ENCODE peak calls at places on chromosome 3, in four cellular contexts. J is adrenal gland, I is fibroblast of lung, O is psoas muscle. A is an unnamed sample.

GRCh38 chr3:139537795-139538538 is 1.6 kb downstream of the RBP1 start:
- DNase-seq in J (no peak), I (no peak), O (no peak), A (no peak)

GRCh38 chr3:192566706-192567290 is 160.5 kb downstream of the FGF12 start:
- DNase-seq in J (peak), I (peak), O (peak), A (peak)

GRCh38 chr3:113405180-113405579 is 36.1 kb downstream of the CFAP44 start:
- DNase-seq in J (no peak), I (peak), O (no peak), A (no peak)

GRCh38 chr3:25448750-25449684 is 21.0 kb downstream of the RARB start:
- DNase-seq in J (peak), I (peak), O (peak), A (no peak)

GRCh38 chr3:127484601-127485388 is 105.7 kb downstream of the TPRA1 start:
- DNase-seq in J (no peak), I (peak), O (no peak), A (no peak)

GRCh38 chr3:170726976-170727661 is 141.2 kb upstream of the SLC7A14 start:
- DNase-seq in J (peak), I (peak), O (no peak), A (no peak)

GRCh38 chr3:14277557-14277956 is 98.9 kb downstream of the LSM3 start:
- DNase-seq in J (no peak), I (no peak), O (no peak), A (no peak)

GRCh38 chr3:50268703-50269451 is at the start of gene SEMA3B:
- DNase-seq in J (peak), I (peak), O (peak), A (no peak)

GRCh38 chr3:147393261-147393964 is 12.9 kb downstream of the ZIC4 start:
- DNase-seq in J (no peak), I (no peak), O (peak), A (no peak)

GRCh38 chr3:194640829-194641228 is 7.6 kb upstream of the TMEM44 start:
- DNase-seq in J (no peak), I (peak), O (no peak), A (peak)

GRCh38 chr3:10950476-10951294 is 41.9 kb upstream of the SLC6A1 start:
- DNase-seq in J (peak), I (peak), O (no peak), A (no peak)

GRCh38 chr3:21750831-21751391 is at the start of gene ZNF385D:
- DNase-seq in J (peak), I (peak), O (peak), A (no peak)

DNA sequence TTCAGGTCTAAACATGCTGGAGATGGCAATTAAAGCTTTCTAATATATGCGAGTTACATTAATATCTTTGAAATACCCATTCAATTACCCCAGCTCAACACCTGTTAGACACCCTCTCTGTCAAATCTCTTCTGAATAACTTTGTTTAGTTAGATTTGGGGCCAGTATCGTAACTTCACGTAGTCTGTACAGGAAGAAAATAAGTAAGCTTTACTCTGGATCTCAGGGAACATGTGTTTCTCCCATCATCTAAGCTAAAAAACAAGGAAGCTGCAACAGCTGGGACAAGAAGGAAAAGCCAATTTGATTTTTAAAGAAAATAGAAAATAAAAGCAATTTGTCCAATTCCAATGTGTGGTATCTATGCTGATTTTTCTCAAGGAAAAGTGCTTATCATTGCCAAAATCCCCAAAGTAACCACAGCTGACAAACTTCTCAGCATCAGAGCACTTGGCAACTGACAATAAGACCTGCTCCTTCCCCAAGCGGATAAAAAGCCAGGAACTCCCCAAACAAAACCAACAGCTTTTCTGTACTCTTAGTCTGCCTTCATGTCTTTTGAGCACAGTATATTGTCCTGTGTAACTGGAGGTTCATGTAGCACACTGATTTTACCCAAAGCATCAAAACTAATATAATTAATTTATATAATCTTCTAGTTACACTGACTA is 279.1 kb downstream of the ZBTB20 start:
- DNase-seq in J (no peak), I (no peak), O (no peak), A (no peak)
- H3K27ac ChIP-seq in J (no peak), I (no peak), O (no peak), A (no peak)

GRCh38 chr3:156433910-156434309 is 121.0 kb downstream of the SSR3 start:
- DNase-seq in J (no peak), I (peak), O (no peak), A (no peak)
- TF ChIP-seq CTCF in J (no peak), I (no peak), O (no peak), A (no peak)

GRCh38 chr3:98971183-98971681 is 69.7 kb upstream of the DCBLD2 start:
- DNase-seq in J (no peak), I (peak), O (no peak), A (no peak)
- H3K27ac ChIP-seq in J (no peak), I (peak), O (no peak), A (no peak)

GRCh38 chr3:154428369-154429206 is 1.4 kb downstream of the GPR149 start:
- DNase-seq in J (no peak), I (no peak), O (no peak), A (no peak)
- TF ChIP-seq CTCF in J (no peak), I (no peak), O (no peak), A (no peak)

DNA sequence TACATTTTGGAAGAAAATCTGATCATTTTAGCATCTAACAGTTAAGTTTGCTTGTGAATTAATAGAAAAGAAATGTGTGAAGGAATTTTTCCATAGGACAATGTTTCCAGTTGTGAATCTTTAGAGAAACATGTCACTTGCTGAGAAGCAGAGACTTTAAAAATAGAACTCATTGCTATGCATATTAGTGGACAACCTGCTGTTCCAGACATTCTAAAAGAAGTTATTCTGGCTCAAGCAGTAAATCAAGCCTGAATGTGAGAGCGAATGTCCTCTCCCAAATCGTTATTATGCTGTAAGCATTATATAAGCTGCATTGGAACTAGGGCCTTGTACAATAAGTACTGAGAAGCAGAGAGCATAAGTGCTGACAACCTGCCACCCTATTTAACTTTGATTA is 990.9 kb downstream of the PLOD2 start:
- DNase-seq in J (no peak), I (no peak), O (no peak), A (no peak)
- H3K27ac ChIP-seq in J (no peak), I (no peak), O (no peak), A (no peak)

GRCh38 chr3:72617420-72618024 is 230.7 kb downstream of the SHQ1 start:
- DNase-seq in J (no peak), I (no peak), O (no peak), A (no peak)
- TF ChIP-seq CTCF in J (no peak), I (no peak), O (no peak), A (no peak)

DNA sequence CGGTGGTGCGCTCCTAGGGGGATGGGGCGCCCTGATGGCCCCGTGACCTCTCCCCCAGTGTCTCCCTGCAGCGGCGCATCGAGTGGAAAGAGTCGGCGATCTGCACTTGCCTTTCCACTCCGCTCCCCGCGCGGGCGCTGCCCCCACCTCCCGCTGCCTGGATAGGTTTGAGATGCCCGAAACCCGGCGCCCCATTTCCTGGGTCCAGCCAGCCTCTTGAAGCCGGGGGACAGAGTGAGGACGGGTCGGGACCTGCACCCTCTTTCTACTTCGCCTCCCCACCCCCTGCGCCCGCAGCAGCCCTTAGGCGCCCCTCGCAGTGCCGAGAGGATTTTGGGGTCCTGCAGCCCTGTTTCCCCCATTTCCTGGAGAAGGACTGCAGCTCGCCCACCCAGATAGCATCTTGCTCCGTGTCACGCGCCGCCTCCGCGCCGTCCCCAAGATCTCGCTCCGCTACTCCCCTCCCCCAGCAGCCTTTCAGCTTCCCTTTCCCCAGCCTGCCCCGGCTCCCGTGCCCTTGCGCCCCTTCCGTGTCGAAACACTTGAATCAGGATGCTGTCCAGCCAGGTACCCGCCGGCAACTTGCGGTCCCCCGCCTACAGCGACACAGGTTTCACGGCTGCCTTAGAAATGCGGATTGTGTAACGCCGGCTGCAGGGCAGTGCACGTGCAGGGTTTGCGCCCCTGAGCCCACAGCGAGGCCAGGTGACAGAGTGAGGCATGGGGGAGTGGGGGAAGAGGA is 519 bp downstream of the ABHD6 start:
- DNase-seq in J (peak), I (no peak), O (peak), A (no peak)
- H3K27ac ChIP-seq in J (no peak), I (peak), O (peak), A (peak)

GRCh38 chr3:179046497-179047353 is 24.9 kb downstream of the ZMAT3 start:
- DNase-seq in J (no peak), I (peak), O (no peak), A (no peak)
- TF ChIP-seq CTCF in J (no peak), I (peak), O (no peak), A (no peak)

GRCh38 chr3:159789742-159790635 is 198.6 kb upstream of the IL12A start:
- DNase-seq in J (no peak), I (no peak), O (no peak), A (no peak)
- H3K27ac ChIP-seq in J (no peak), I (no peak), O (no peak), A (no peak)

A was measured in CD4-positive, alpha-beta T cell.